ENCODE peak calls at places on chromosomes 12 and 14, in eight cellular contexts. Q is mesothelial cell of epicardium; C is stimulated activated CD4-positive, alpha-beta T cell treated with anti-CD3 and anti-CD28 coated beads, Interleukin-2, amount 100 ng/mL, for 48 hours; M is nucleus accumbens; U is NCI-H524; W is substantia nigra; F is neural crest cell; A is T follicular helper cell. G is an unnamed sample.

GRCh38 chr14:74720526-74720925 is 7.6 kb downstream of the FCF1 start:
- DNase-seq in Q (no peak), C (no peak), M (no peak), U (no peak), W (no peak), F (no peak), A (no peak), G (no peak)

GRCh38 chr12:44794867-44795266 is 81.2 kb downstream of the NELL2 start:
- DNase-seq in Q (no peak), C (no peak), M (no peak), U (no peak), W (no peak), F (no peak), A (no peak), G (no peak)

GRCh38 chr12:7899755-7900154 is 27.0 kb upstream of the SLC2A14 start:
- DNase-seq in Q (no peak), C (no peak), M (no peak), U (no peak), W (no peak), F (no peak), A (no peak), G (peak; percentile 84)

GRCh38 chr12:21678959-21679358 is 21.3 kb upstream of the LDHB start:
- DNase-seq in Q (no peak), C (no peak), M (no peak), U (no peak), W (no peak), F (no peak), A (no peak), G (no peak)

GRCh38 chr12:92186038-92186470 is 40.4 kb upstream of the BTG1 start:
- DNase-seq in Q (no peak), C (no peak), M (no peak), U (no peak), W (no peak), F (no peak), A (no peak), G (no peak)

GRCh38 chr14:61328629-61329262 is 7.4 kb downstream of the PRKCH start:
- DNase-seq in Q (no peak), C (no peak), M (no peak), U (no peak), W (no peak), F (no peak), A (no peak), G (no peak)

GRCh38 chr12:12784911-12785814 is at the start of gene APOLD1:
- DNase-seq in Q (no peak), C (no peak), M (no peak), U (no peak), W (no peak), F (no peak), A (no peak), G (peak; percentile 39)

GRCh38 chr12:104513681-104514080 is 56.9 kb downstream of the CHST11 start:
- DNase-seq in Q (no peak), C (no peak), M (no peak), U (no peak), W (no peak), F (no peak), A (no peak), G (no peak)

GRCh38 chr12:52672321-52672933 is 7.8 kb downstream of the KRT1 start:
- DNase-seq in Q (no peak), C (no peak), M (no peak), U (no peak), W (no peak), F (no peak), A (no peak), G (no peak)

GRCh38 chr12:101696477-101697196 is 803 bp upstream of the CHPT1 start:
- DNase-seq in Q (no peak), C (no peak), M (peak; percentile 16), U (peak; percentile 24), W (no peak), F (no peak), A (no peak), G (no peak)

GRCh38 chr12:542290-543113 is 82.8 kb downstream of the B4GALNT3 start:
- DNase-seq in Q (no peak), C (no peak), M (no peak), U (peak; percentile 87), W (no peak), F (peak; percentile 25), A (no peak), G (peak; percentile 23)

GRCh38 chr14:70672328-70672675 is 30.6 kb downstream of the TTC9 start:
- DNase-seq in Q (no peak), C (no peak), M (no peak), U (no peak), W (no peak), F (no peak), A (no peak), G (no peak)

GRCh38 chr12:10491766-10492165 is 13.9 kb upstream of the EIF2S3B start:
- DNase-seq in Q (no peak), C (no peak), M (no peak), U (no peak), W (no peak), F (no peak), A (no peak), G (no peak)

GRCh38 chr12:53659011-53659551 is 16.8 kb downstream of the ATP5MC2 start:
- DNase-seq in Q (no peak), C (no peak), M (peak; percentile 63), U (no peak), W (no peak), F (peak; percentile 26), A (no peak), G (peak; percentile 87)

GRCh38 chr12:4653257-4653656 is 4.3 kb downstream of the NDUFA9 start:
- DNase-seq in Q (no peak), C (no peak), M (no peak), U (no peak), W (no peak), F (no peak), A (no peak), G (no peak)

GRCh38 chr14:65906948-65907347 is 494.4 kb downstream of the FUT8 start:
- DNase-seq in Q (no peak), C (no peak), M (no peak), U (no peak), W (no peak), F (no peak), A (no peak), G (no peak)

GRCh38 chr12:69097619-69098368 is 141.6 kb upstream of the CPSF6 start:
- DNase-seq in Q (no peak), C (no peak), M (no peak), U (no peak), W (no peak), F (no peak), A (no peak), G (no peak)

GRCh38 chr14:51453869-51454268 is 197.8 kb upstream of the FRMD6 start:
- DNase-seq in Q (no peak), C (no peak), M (peak; percentile 22), U (no peak), W (no peak), F (no peak), A (no peak), G (no peak)

GRCh38 chr14:69606258-69606657 is 5.1 kb upstream of the SUSD6 start:
- DNase-seq in Q (no peak), C (no peak), M (no peak), U (no peak), W (no peak), F (peak; percentile 44), A (no peak), G (no peak)

GRCh38 chr12:124917135-124917840 is 2.8 kb upstream of the UBC start:
- DNase-seq in Q (peak; percentile 87), C (peak; percentile 81), M (no peak), U (no peak), W (no peak), F (peak; percentile 78), A (peak; percentile 92), G (peak; percentile 78)

GRCh38 chr12:68779280-68779679 is 28.7 kb upstream of the MDM2 start:
- DNase-seq in Q (no peak), C (no peak), M (no peak), U (no peak), W (no peak), F (no peak), A (no peak), G (no peak)

GRCh38 chr12:109387425-109388166 is 39.9 kb downstream of the MYO1H start:
- DNase-seq in Q (no peak), C (no peak), M (no peak), U (peak; percentile 76), W (no peak), F (no peak), A (no peak), G (no peak)

GRCh38 chr14:60512952-60513554 is 4.1 kb downstream of the SIX6 start:
- DNase-seq in Q (no peak), C (no peak), M (no peak), U (no peak), W (no peak), F (no peak), A (no peak), G (no peak)

GRCh38 chr12:124594851-124595250 is 27.4 kb upstream of the NCOR2 start:
- DNase-seq in Q (no peak), C (no peak), M (no peak), U (no peak), W (no peak), F (no peak), A (no peak), G (peak; percentile 55)

GRCh38 chr12:30286345-30286926 is 409.2 kb downstream of the IPO8 start:
- DNase-seq in Q (no peak), C (no peak), M (no peak), U (peak; percentile 12), W (no peak), F (no peak), A (no peak), G (peak; percentile 74)

GRCh38 chr12:6867407-6868210 is at the start of gene TPI1:
- DNase-seq in Q (peak; percentile 69), C (peak; percentile 82), M (peak; percentile 86), U (no peak), W (peak; percentile 51), F (peak; percentile 74), A (peak; percentile 63), G (peak; percentile 98)

GRCh38 chr14:68391292-68392014 is 401.4 kb downstream of the ZFP36L1 start:
- DNase-seq in Q (no peak), C (no peak), M (no peak), U (no peak), W (no peak), F (no peak), A (no peak), G (peak; percentile 59)

GRCh38 chr14:105499256-105500035 is 8.4 kb downstream of the TEDC1 start:
- DNase-seq in Q (no peak), C (no peak), M (peak; percentile 89), U (peak; percentile 48), W (peak; percentile 69), F (peak; percentile 60), A (no peak), G (peak; percentile 84)

GRCh38 chr14:71668186-71668912 is 263.9 kb upstream of the RGS6 start:
- DNase-seq in Q (no peak), C (no peak), M (no peak), U (no peak), W (no peak), F (no peak), A (no peak), G (no peak)

GRCh38 chr14:22915886-22916521 is 2.9 kb downstream of the RBM23 start:
- DNase-seq in Q (no peak), C (no peak), M (no peak), U (no peak), W (no peak), F (no peak), A (no peak), G (no peak)

GRCh38 chr12:21328578-21328977 is 6.1 kb downstream of the SLCO1A2 start:
- DNase-seq in Q (no peak), C (no peak), M (no peak), U (no peak), W (no peak), F (no peak), A (no peak), G (no peak)

GRCh38 chr14:84152452-84152851 is 1377.5 kb upstream of the FLRT2 start:
- DNase-seq in Q (no peak), C (no peak), M (no peak), U (no peak), W (no peak), F (no peak), A (no peak), G (no peak)

GRCh38 chr14:102088012-102088792 is 1.4 kb upstream of the HSP90AA1 start:
- DNase-seq in Q (no peak), C (peak; percentile 44), M (peak; percentile 50), U (no peak), W (no peak), F (peak; percentile 18), A (peak; percentile 9), G (peak; percentile 83)

GRCh38 chr12:130981947-130982346 is 28.2 kb downstream of the ADGRD1 start:
- DNase-seq in Q (no peak), C (no peak), M (no peak), U (no peak), W (no peak), F (no peak), A (no peak), G (no peak)

G was measured in osteoblast.